ENCODE peak calls at places on chromosomes 4 and X, in seven cellular contexts. L is stomach, D is MM.1S, H is mammary epithelial cell, P is keratinocyte, O is Caco-2, Z is gastrocnemius medialis. S is an unnamed sample. For H3K4me1 and H3K27me3, the result is how much of the 10 kb centered on the place peaks cover.

GRCh38 chrX:100410083-100410590 is at the start of gene PCDH19:
- DNase-seq in L (peak), D (peak), H (peak), P (no peak), O (peak), Z (no peak), S (no peak)

GRCh38 chr4:77960367-77960766 is 96.8 kb upstream of the FRAS1 start:
- DNase-seq in L (no peak), D (no peak), H (no peak), P (no peak), O (no peak), Z (no peak), S (no peak)

GRCh38 chrX:24253030-24253429 is 60.8 kb downstream of the SUPT20HL2 start:
- DNase-seq in L (no peak), D (no peak), H (no peak), P (no peak), O (peak), Z (no peak), S (no peak)

GRCh38 chr4:151688003-151688784 is 72.6 kb downstream of the GATB start:
- DNase-seq in L (no peak), D (no peak), H (no peak), P (no peak), O (no peak), Z (no peak), S (no peak)

GRCh38 chr4:154911097-154911496 is 130.0 kb downstream of the RBM46 start:
- DNase-seq in L (no peak), D (no peak), H (no peak), P (no peak), O (peak), Z (no peak), S (peak)

GRCh38 chr4:77819409-77819835 is 254 bp upstream of the CNOT6L start:
- DNase-seq in L (no peak), D (peak), H (no peak), P (no peak), O (peak), Z (no peak), S (no peak)

GRCh38 chr4:141158219-141158618 is 24.9 kb upstream of the RNF150 start:
- DNase-seq in L (no peak), D (peak), H (no peak), P (no peak), O (peak), Z (no peak), S (no peak)

GRCh38 chr4:88382621-88383020 is 4.0 kb downstream of the HERC6 start:
- DNase-seq in L (no peak), D (peak), H (peak), P (no peak), O (no peak), Z (no peak), S (no peak)

GRCh38 chrX:142040906-142041305 is 137.2 kb downstream of the MAGEC1 start:
- DNase-seq in L (no peak), D (no peak), H (no peak), P (no peak), O (no peak), Z (no peak), S (no peak)

GRCh38 chrX:19515615-19516105 is 352 bp upstream of the MAP3K15 start:
- DNase-seq in L (no peak), D (no peak), H (no peak), P (no peak), O (no peak), Z (no peak), S (no peak)

GRCh38 chr4:26490111-26490979 is at the start of gene CCKAR:
- DNase-seq in L (peak), D (no peak), H (no peak), P (no peak), O (no peak), Z (no peak), S (no peak)

GRCh38 chr4:110621839-110622751 is 782 bp downstream of the PITX2 start:
- DNase-seq in L (no peak), D (no peak), H (no peak), P (no peak), O (peak), Z (peak), S (no peak)

GRCh38 chrX:140157611-140158010 is 192.3 kb upstream of the CXorf66 start:
- DNase-seq in L (no peak), D (no peak), H (peak), P (no peak), O (no peak), Z (no peak), S (no peak)

GRCh38 chrX:83511208-83511607 is 3.1 kb downstream of the POU3F4 start:
- DNase-seq in L (no peak), D (no peak), H (no peak), P (no peak), O (no peak), Z (no peak), S (no peak)
- H3K4me3 ChIP-seq in L (no peak), D (no peak), H (no peak), P (no peak), O (no peak), Z (no peak), S (no peak)

DNA sequence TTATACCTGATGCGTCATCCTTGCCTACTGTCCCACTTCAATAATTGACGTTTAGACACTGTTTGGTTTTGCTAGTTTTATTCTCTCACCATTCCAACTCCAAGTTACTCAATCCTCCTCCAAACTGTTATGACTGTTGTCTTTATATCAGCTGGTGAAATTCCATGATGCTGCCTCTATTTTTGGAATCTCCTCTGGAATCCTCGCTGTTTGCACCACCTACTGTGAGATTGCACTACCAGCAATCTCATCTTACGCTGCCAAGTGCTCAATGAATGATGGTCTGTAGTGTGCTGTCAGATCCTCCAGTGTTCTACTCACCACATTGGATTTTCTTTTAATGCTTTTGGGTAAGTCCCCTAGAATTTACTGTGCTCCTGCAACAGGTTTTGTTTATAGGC is 13.2 kb upstream of the PCDH18 start:
- DNase-seq in L (no peak), D (no peak), H (no peak), P (no peak), O (peak), Z (peak), S (no peak)
- H3K4me1 ChIP-seq in L (under half), D (under half), H (under half), P (under half), O (under half), Z (under half), S (under half)

GRCh38 chr4:8874896-8875680 is 3.4 kb upstream of the HMX1 start:
- DNase-seq in L (no peak), D (no peak), H (no peak), P (no peak), O (no peak), Z (no peak), S (no peak)

GRCh38 chr4:8877780-8878040 is 6.1 kb upstream of the HMX1 start:
- DNase-seq in L (no peak), D (no peak), H (no peak), P (no peak), O (no peak), Z (no peak), S (no peak)

GRCh38 chr4:8879574-8879973 is 7.9 kb upstream of the HMX1 start:
- DNase-seq in L (no peak), D (no peak), H (no peak), P (no peak), O (no peak), Z (no peak), S (no peak)

GRCh38 chr4:8874003-8874895 is 2.6 kb upstream of the HMX1 start:
- DNase-seq in L (no peak), D (no peak), H (no peak), P (no peak), O (no peak), Z (no peak), S (no peak)

GRCh38 chr4:8876982-8877779 is 5.5 kb upstream of the HMX1 start:
- DNase-seq in L (no peak), D (no peak), H (no peak), P (no peak), O (no peak), Z (no peak), S (no peak)
- H3K27me3 ChIP-seq in L (under half), D (half or more), H (under half), P (half or more), O (under half), Z (half or more), S (half or more)

DNA sequence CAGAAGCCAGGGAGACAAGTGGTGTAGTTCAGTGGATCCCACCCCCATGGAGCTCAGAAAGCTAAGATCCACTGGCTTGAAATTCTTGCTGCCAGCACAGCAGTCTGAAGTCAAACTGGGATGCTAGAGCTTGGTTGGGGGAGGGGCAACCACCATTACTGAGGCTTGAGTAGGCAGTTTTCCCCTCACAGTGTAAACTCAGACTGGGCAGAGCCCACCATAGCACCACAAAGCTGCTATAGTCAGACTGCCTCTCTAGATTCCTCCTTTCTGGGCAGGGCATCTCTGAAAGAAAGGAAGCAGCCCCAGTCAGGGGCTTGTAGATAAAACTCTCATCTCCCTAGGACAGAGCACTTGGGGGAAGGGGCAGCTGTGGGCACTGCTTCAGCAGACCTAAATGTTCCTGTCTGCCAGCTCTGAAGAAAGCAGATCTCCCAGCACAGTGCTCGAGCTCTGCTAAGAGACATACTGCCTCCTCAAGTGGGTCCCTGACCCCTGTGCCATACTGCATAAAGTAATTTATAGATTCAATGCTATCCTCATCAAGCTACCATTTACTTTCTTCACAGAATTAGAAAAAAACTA is 163.2 kb downstream of the HHIP start:
- DNase-seq in L (no peak), D (no peak), H (no peak), P (no peak), O (no peak), Z (no peak), S (peak)
- H3K4me3 ChIP-seq in L (no peak), D (no peak), H (no peak), P (no peak), O (no peak), Z (no peak), S (peak)

GRCh38 chr4:15653430-15653829 is 1.7 kb downstream of the FBXL5 start:
- DNase-seq in L (no peak), D (peak), H (no peak), P (no peak), O (no peak), Z (no peak), S (no peak)

GRCh38 chr4:15651682-15652081 is 3.5 kb downstream of the FBXL5 start:
- DNase-seq in L (no peak), D (no peak), H (no peak), P (no peak), O (no peak), Z (no peak), S (no peak)

GRCh38 chr4:15648600-15648999 is 6.6 kb downstream of the FBXL5 start:
- DNase-seq in L (no peak), D (no peak), H (no peak), P (no peak), O (no peak), Z (no peak), S (no peak)

GRCh38 chr4:15652191-15652590 is 3.0 kb downstream of the FBXL5 start:
- DNase-seq in L (no peak), D (no peak), H (no peak), P (no peak), O (no peak), Z (no peak), S (no peak)

GRCh38 chr4:15649914-15650545 is 5.1 kb downstream of the FBXL5 start:
- DNase-seq in L (no peak), D (peak), H (peak), P (no peak), O (peak), Z (peak), S (no peak)
- H3K4me1 ChIP-seq in L (under half), D (under half), H (under half), P (under half), O (under half), Z (half or more), S (under half)

GRCh38 chr4:148770848-148771247 is 328.6 kb upstream of the NR3C2 start:
- DNase-seq in L (no peak), D (no peak), H (no peak), P (no peak), O (no peak), Z (no peak), S (no peak)

GRCh38 chr4:148773313-148773712 is 331.1 kb upstream of the NR3C2 start:
- DNase-seq in L (no peak), D (no peak), H (no peak), P (no peak), O (no peak), Z (no peak), S (no peak)

GRCh38 chr4:148776944-148777343 is 334.7 kb upstream of the NR3C2 start:
- DNase-seq in L (no peak), D (no peak), H (no peak), P (no peak), O (no peak), Z (no peak), S (no peak)

GRCh38 chr4:148770377-148770776 is 328.2 kb upstream of the NR3C2 start:
- DNase-seq in L (no peak), D (no peak), H (no peak), P (no peak), O (no peak), Z (no peak), S (no peak)

DNA sequence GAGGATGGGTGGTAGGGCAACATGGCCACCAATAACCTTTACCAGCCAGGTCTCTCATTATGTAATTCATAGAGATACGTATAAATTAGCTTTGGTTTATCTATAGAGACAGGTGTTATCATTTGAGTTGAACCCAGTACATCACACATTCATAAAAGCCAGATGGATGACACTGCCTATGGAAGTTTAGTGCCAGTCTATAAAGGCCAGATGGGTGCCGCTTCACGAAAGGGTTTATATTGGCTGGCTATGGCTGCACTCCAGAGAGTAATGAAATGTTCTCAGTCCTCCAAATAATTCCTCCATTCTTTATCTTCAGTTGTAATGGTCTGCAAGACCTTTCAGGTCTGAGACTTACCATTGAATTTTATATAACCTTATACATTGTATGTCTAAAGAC is 331.9 kb upstream of the NR3C2 start:
- DNase-seq in L (no peak), D (no peak), H (no peak), P (no peak), O (no peak), Z (no peak), S (no peak)
- H3K27me3 ChIP-seq in L (under half), D (under half), H (under half), P (under half), O (under half), Z (under half), S (under half)

GRCh38 chrX:154002215-154002719 is 17.4 kb downstream of the IRAK1 start:
- DNase-seq in L (no peak), D (peak), H (no peak), P (no peak), O (no peak), Z (peak), S (no peak)
- H3K4me3 ChIP-seq in L (no peak), D (peak), H (no peak), P (no peak), O (no peak), Z (no peak), S (no peak)

DNA sequence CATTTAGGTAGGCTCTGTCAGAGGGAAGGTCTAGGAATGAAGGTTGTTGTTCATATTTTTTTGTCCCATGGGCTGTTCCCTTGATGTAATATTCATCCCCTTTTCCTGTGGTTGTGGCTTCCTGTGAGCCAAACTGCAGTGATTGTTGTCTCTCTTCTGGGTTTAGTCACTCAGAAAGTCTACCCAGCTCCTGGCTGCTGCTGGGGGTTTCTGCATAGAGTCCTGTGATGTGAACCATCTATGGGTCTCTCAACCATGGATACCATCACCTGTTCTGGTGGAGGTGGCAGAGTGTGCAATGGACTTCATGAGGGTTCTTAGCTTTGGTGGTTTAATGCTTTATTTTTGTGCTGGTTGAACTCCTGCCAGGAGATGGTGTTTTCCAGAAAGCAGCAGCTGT is 122.8 kb downstream of the ZC4H2 start:
- DNase-seq in L (no peak), D (no peak), H (no peak), P (no peak), O (no peak), Z (no peak), S (no peak)
- H3K4me1 ChIP-seq in L (under half), D (under half), H (under half), P (under half), O (under half), Z (under half), S (under half)

DNA sequence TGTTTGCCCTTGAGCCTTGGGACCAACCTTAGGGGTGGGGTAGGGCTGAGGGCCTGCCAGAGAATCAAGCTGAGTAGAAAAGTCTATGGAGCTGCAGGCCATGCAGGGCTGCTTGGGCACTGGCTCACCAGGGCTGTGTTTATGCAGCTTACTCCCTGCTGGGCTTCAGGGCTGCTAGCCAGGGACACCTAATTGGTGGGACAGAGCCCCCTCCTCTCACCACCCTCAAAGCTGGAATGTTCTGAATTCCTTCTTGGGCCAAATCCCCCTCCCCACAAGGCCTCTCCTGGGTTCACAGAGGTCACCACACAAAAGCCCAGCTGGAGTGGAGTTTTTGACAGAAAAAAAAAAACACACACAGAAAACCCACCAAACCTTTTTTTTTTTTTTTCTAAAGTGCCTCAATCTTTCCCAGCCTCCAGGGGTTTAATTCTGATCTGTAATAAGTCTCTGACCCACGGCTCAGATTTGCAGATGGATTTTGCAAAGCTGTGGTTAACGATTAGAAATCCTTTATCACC is at the start of gene CLDN2:
- DNase-seq in L (no peak), D (no peak), H (no peak), P (no peak), O (no peak), Z (no peak), S (peak)
- H3K27me3 ChIP-seq in L (under half), D (under half), H (under half), P (under half), O (under half), Z (under half), S (under half)

GRCh38 chr4:56653461-56654237 is 27.4 kb downstream of the HOPX start:
- DNase-seq in L (no peak), D (no peak), H (no peak), P (no peak), O (no peak), Z (no peak), S (no peak)

GRCh38 chr4:56654238-56654632 is 26.9 kb downstream of the HOPX start:
- DNase-seq in L (peak), D (no peak), H (no peak), P (no peak), O (no peak), Z (no peak), S (no peak)

GRCh38 chr4:56655627-56656345 is 25.3 kb downstream of the HOPX start:
- DNase-seq in L (no peak), D (no peak), H (no peak), P (no peak), O (peak), Z (peak), S (no peak)

GRCh38 chr4:56656346-56656643 is 24.8 kb downstream of the HOPX start:
- DNase-seq in L (peak), D (peak), H (no peak), P (no peak), O (no peak), Z (peak), S (no peak)

GRCh38 chr4:56655209-56655626 is 25.9 kb downstream of the HOPX start:
- DNase-seq in L (no peak), D (no peak), H (no peak), P (no peak), O (no peak), Z (peak), S (no peak)
- H3K4me3 ChIP-seq in L (peak), D (no peak), H (peak), P (peak), O (peak), Z (peak), S (peak)